ENCODE peak calls at places on chromosomes 3 and 15, in seven cellular contexts. J is thyroid gland, O is right lobe of liver, L is tibial nerve, Y is psoas muscle, H is suprapubic skin, R is ovary. S is an unnamed sample.
A peak's percentile ranks its signal among the peaks of the same experiment; 100 is the strongest.

GRCh38 chr3:37969601-37970100 is 20.9 kb upstream of the VILL start:
- DNase-seq in J (no peak), O (peak; percentile 33), L (no peak), Y (no peak), H (no peak), R (no peak), S (no peak)

GRCh38 chr3:123272547-123272946 is 70.8 kb downstream of the SEC22A start:
- DNase-seq in J (no peak), O (no peak), L (no peak), Y (no peak), H (no peak), R (no peak), S (no peak)

GRCh38 chr3:97871206-97871605 is 49.4 kb downstream of the CRYBG3 start:
- DNase-seq in J (no peak), O (no peak), L (no peak), Y (no peak), H (no peak), R (no peak), S (no peak)

GRCh38 chr3:35739964-35740527 is 100.7 kb downstream of the ARPP21 start:
- DNase-seq in J (no peak), O (no peak), L (no peak), Y (no peak), H (no peak), R (no peak), S (no peak)

GRCh38 chr15:43912991-43913927 is 86.5 kb downstream of the WDR76 start:
- DNase-seq in J (no peak), O (no peak), L (no peak), Y (no peak), H (no peak), R (peak; percentile 21), S (peak; percentile 73)

GRCh38 chr3:177069514-177070329 is 127.6 kb downstream of the TBL1XR1 start:
- DNase-seq in J (no peak), O (no peak), L (no peak), Y (no peak), H (no peak), R (no peak), S (no peak)

GRCh38 chr15:100438570-100438969 is 90.2 kb downstream of the CERS3 start:
- DNase-seq in J (peak; percentile 82), O (peak; percentile 60), L (peak; percentile 28), Y (peak; percentile 83), H (no peak), R (peak; percentile 78), S (no peak)

GRCh38 chr3:128076783-128077624 is 24.8 kb downstream of the SEC61A1 start:
- DNase-seq in J (no peak), O (no peak), L (no peak), Y (peak; percentile 76), H (peak; percentile 76), R (no peak), S (no peak)

GRCh38 chr3:66532160-66532587 is 31.4 kb upstream of the LRIG1 start:
- DNase-seq in J (no peak), O (no peak), L (no peak), Y (no peak), H (no peak), R (no peak), S (no peak)

GRCh38 chr15:92001307-92001706 is 147.8 kb downstream of the SLCO3A1 start:
- DNase-seq in J (no peak), O (no peak), L (no peak), Y (no peak), H (no peak), R (no peak), S (no peak)

GRCh38 chr3:89682556-89682955 is 575.1 kb downstream of the EPHA3 start:
- DNase-seq in J (no peak), O (no peak), L (no peak), Y (no peak), H (no peak), R (no peak), S (no peak)

GRCh38 chr15:74594455-74594854 is 21.2 kb upstream of the CLK3 start:
- DNase-seq in J (no peak), O (no peak), L (no peak), Y (no peak), H (no peak), R (no peak), S (no peak)

GRCh38 chr15:65374334-65374733 is 3.5 kb downstream of the IGDCC3 start:
- DNase-seq in J (no peak), O (no peak), L (no peak), Y (no peak), H (no peak), R (no peak), S (no peak)

GRCh38 chr15:89381330-89381729 is 46.7 kb upstream of the POLG start:
- DNase-seq in J (no peak), O (no peak), L (no peak), Y (no peak), H (no peak), R (no peak), S (no peak)

GRCh38 chr3:37474936-37475335 is 300.6 kb upstream of the LRRFIP2 start:
- DNase-seq in J (no peak), O (no peak), L (no peak), Y (no peak), H (no peak), R (peak; percentile 34), S (no peak)

GRCh38 chr15:51708013-51708412 is 26.7 kb downstream of the SCG3 start:
- DNase-seq in J (no peak), O (no peak), L (no peak), Y (no peak), H (no peak), R (no peak), S (no peak)

GRCh38 chr3:150230037-150230436 is 178.1 kb upstream of the TSC22D2 start:
- DNase-seq in J (no peak), O (no peak), L (no peak), Y (no peak), H (no peak), R (no peak), S (no peak)

GRCh38 chr3:46892285-46893145 is 15.0 kb downstream of the PTH1R start:
- DNase-seq in J (peak; percentile 87), O (peak; percentile 75), L (peak; percentile 54), Y (peak; percentile 83), H (peak; percentile 90), R (peak; percentile 77), S (peak; percentile 90)

GRCh38 chr3:32066686-32067085 is 39.7 kb upstream of the GPD1L start:
- DNase-seq in J (no peak), O (no peak), L (no peak), Y (no peak), H (no peak), R (no peak), S (no peak)

GRCh38 chr3:84967767-84968581 is 9.2 kb downstream of the CADM2 start:
- DNase-seq in J (no peak), O (no peak), L (no peak), Y (no peak), H (no peak), R (no peak), S (no peak)

GRCh38 chr3:150975096-150975991 is 2.8 kb upstream of the CLRN1 start:
- DNase-seq in J (no peak), O (no peak), L (no peak), Y (no peak), H (no peak), R (no peak), S (no peak)

GRCh38 chr3:142595581-142595950 is 627 bp upstream of the PLS1 start:
- DNase-seq in J (peak; percentile 33), O (no peak), L (no peak), Y (no peak), H (no peak), R (no peak), S (no peak)

GRCh38 chr3:142597898-142598297 is 1.7 kb downstream of the PLS1 start:
- DNase-seq in J (no peak), O (no peak), L (no peak), Y (no peak), H (no peak), R (no peak), S (no peak)

GRCh38 chr3:142595141-142595540 is 1.1 kb upstream of the PLS1 start:
- DNase-seq in J (no peak), O (no peak), L (no peak), Y (no peak), H (no peak), R (no peak), S (no peak)

GRCh38 chr3:142596726-142597088 is 514 bp downstream of the PLS1 start:
- DNase-seq in J (no peak), O (no peak), L (no peak), Y (no peak), H (no peak), R (no peak), S (no peak)

GRCh38 chr3:142595951-142596725 is at the start of gene PLS1:
- DNase-seq in J (peak; percentile 88), O (peak; percentile 92), L (peak; percentile 42), Y (peak; percentile 90), H (peak; percentile 81), R (peak; percentile 81), S (peak; percentile 37)
- TF ChIP-seq CTCF in J (peak; percentile 27), O (peak; percentile 6), L (no peak), Y (no peak), H (no peak), R (no peak), S (no peak)

GRCh38 chr3:39414421-39414907 is 7.9 kb downstream of the RPSA start:
- DNase-seq in J (no peak), O (no peak), L (no peak), Y (no peak), H (no peak), R (no peak), S (no peak)
- H3K4me1 ChIP-seq in J (peaks cover 6% of the 10 kb centered on the region), O (no peaks in the 10 kb centered on the region), L (no peaks in the 10 kb centered on the region), Y (peaks cover 4% of the 10 kb centered on the region), H (peaks cover 18% of the 10 kb centered on the region), R (no peaks in the 10 kb centered on the region), S (no peaks in the 10 kb centered on the region)

GRCh38 chr15:57231559-57231958 is 144.7 kb upstream of the CGNL1 start:
- DNase-seq in J (no peak), O (no peak), L (no peak), Y (no peak), H (no peak), R (no peak), S (no peak)

GRCh38 chr15:57235186-57235585 is 141.1 kb upstream of the CGNL1 start:
- DNase-seq in J (no peak), O (no peak), L (no peak), Y (no peak), H (no peak), R (no peak), S (no peak)

GRCh38 chr15:57236561-57237281 is 139.6 kb upstream of the CGNL1 start:
- DNase-seq in J (no peak), O (no peak), L (no peak), Y (no peak), H (no peak), R (no peak), S (no peak)

GRCh38 chr15:57235865-57236264 is 140.4 kb upstream of the CGNL1 start:
- DNase-seq in J (no peak), O (no peak), L (no peak), Y (no peak), H (no peak), R (no peak), S (no peak)

GRCh38 chr15:57234156-57234555 is 142.1 kb upstream of the CGNL1 start:
- DNase-seq in J (no peak), O (no peak), L (no peak), Y (no peak), H (no peak), R (no peak), S (no peak)
- H3K36me3 ChIP-seq in J (peaks cover 7% of the 10 kb centered on the region), O (peaks cover 4% of the 10 kb centered on the region), L (peaks cover 41% of the 10 kb centered on the region), Y (no peaks in the 10 kb centered on the region), H (peaks cover 47% of the 10 kb centered on the region), R (no peaks in the 10 kb centered on the region), S (peaks cover 21% of the 10 kb centered on the region)

DNA sequence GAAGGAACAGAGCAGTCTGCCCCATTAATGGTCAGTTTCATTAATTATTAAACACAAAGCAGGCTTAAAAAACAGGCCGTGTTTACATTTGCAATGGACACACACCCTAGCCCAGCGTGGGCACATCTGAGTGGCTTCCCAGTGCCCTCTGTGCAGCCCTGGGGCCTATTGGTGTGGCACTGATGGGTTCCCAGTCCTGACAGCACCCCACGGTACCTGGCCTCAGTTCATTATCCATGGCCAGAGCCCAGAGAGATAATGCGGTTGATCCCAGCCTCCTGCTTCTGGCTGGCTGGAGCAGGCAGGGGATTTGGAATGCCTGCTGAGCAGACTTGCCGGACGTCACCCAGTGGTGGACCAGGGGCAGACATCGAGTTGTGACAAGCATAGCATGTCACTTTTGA is 110.5 kb upstream of the ABHD17C start:
- DNase-seq in J (no peak), O (peak; percentile 88), L (no peak), Y (no peak), H (peak; percentile 58), R (no peak), S (no peak)
- TF ChIP-seq CTCF in J (no peak), O (peak; percentile 21), L (no peak), Y (no peak), H (no peak), R (no peak), S (no peak)